ENCODE peak calls at places on chromosomes 13 and 19, in six cellular contexts. N is naive thymus-derived CD8-positive, alpha-beta T cell; B is amygdala; K is SW480; Q is IMR-90; P is stimulated activated naive CD4-positive, alpha-beta T cell. E is an unnamed sample.
A peak's percentile ranks its signal among the peaks of the same experiment; 100 is the strongest.

GRCh38 chr13:64471916-64472315 is 2758.2 kb downstream of the PCDH9 start:
- DNase-seq in N (no peak), B (no peak), K (peak; percentile 29), Q (peak; percentile 60), P (no peak), E (no peak)

GRCh38 chr13:111519041-111519440 is 198.6 kb downstream of the TEX29 start:
- DNase-seq in N (no peak), B (no peak), K (no peak), Q (no peak), P (no peak), E (no peak)

GRCh38 chr13:28574617-28575142 is 79.8 kb upstream of the FLT1 start:
- DNase-seq in N (no peak), B (no peak), K (peak; percentile 93), Q (peak; percentile 100), P (no peak), E (no peak)

GRCh38 chr13:30053904-30054303 is 203.5 kb upstream of the UBL3 start:
- DNase-seq in N (no peak), B (no peak), K (no peak), Q (no peak), P (no peak), E (no peak)

GRCh38 chr13:40438999-40439797 is 227.2 kb downstream of the FOXO1 start:
- DNase-seq in N (peak; percentile 6), B (no peak), K (no peak), Q (no peak), P (peak; percentile 40), E (no peak)

GRCh38 chr19:16036397-16036925 is 39.8 kb upstream of the TPM4 start:
- DNase-seq in N (no peak), B (no peak), K (no peak), Q (no peak), P (no peak), E (no peak)

GRCh38 chr19:41420101-41420880 is 6.9 kb downstream of the B3GNT8 start:
- DNase-seq in N (no peak), B (no peak), K (no peak), Q (no peak), P (no peak), E (no peak)

GRCh38 chr19:5563008-5563431 is 4.7 kb downstream of the TINCR start:
- DNase-seq in N (no peak), B (no peak), K (no peak), Q (no peak), P (no peak), E (no peak)

GRCh38 chr19:35135389-35135909 is 590 bp upstream of the LGI4 start:
- DNase-seq in N (peak; percentile 51), B (peak; percentile 63), K (peak; percentile 62), Q (peak; percentile 55), P (peak; percentile 48), E (no peak)

GRCh38 chr19:45786533-45786894 is 4.2 kb upstream of the DMPK start:
- DNase-seq in N (no peak), B (no peak), K (no peak), Q (no peak), P (no peak), E (no peak)

GRCh38 chr13:59687028-59687427 is 476.7 kb downstream of the DIAPH3 start:
- DNase-seq in N (no peak), B (no peak), K (no peak), Q (no peak), P (no peak), E (no peak)

GRCh38 chr13:20405691-20406090 is 120.0 kb downstream of the CRYL1 start:
- DNase-seq in N (no peak), B (no peak), K (no peak), Q (no peak), P (no peak), E (no peak)

GRCh38 chr19:46880440-46880839 is 19.6 kb downstream of the ARHGAP35 start:
- DNase-seq in N (no peak), B (no peak), K (no peak), Q (peak; percentile 13), P (no peak), E (no peak)

GRCh38 chr13:23443878-23444277 is 10.4 kb upstream of the SACS start:
- DNase-seq in N (no peak), B (no peak), K (no peak), Q (no peak), P (no peak), E (no peak)

GRCh38 chr13:110118106-110118505 is 188.9 kb downstream of the COL4A1 start:
- DNase-seq in N (no peak), B (no peak), K (no peak), Q (no peak), P (no peak), E (no peak)

GRCh38 chr13:112521073-112521685 is 66.8 kb downstream of the TUBGCP3 start:
- DNase-seq in N (no peak), B (no peak), K (no peak), Q (peak; percentile 47), P (no peak), E (no peak)

GRCh38 chr19:29622191-29623070 is 16.3 kb downstream of the POP4 start:
- DNase-seq in N (no peak), B (no peak), K (peak; percentile 12), Q (no peak), P (peak; percentile 31), E (no peak)

GRCh38 chr19:41433171-41433570 is 6.0 kb upstream of the B3GNT8 start:
- DNase-seq in N (no peak), B (no peak), K (no peak), Q (no peak), P (no peak), E (no peak)

GRCh38 chr13:94128430-94128829 is 351.1 kb downstream of the DCT start:
- DNase-seq in N (no peak), B (no peak), K (peak; percentile 23), Q (no peak), P (no peak), E (no peak)

GRCh38 chr19:13100031-13100588 is 2.5 kb downstream of the LYL1 start:
- DNase-seq in N (peak; percentile 43), B (no peak), K (no peak), Q (no peak), P (peak; percentile 70), E (no peak)

GRCh38 chr19:49497047-49497789 is 984 bp downstream of the RPS11 start:
- DNase-seq in N (peak; percentile 76), B (no peak), K (peak; percentile 70), Q (peak; percentile 47), P (peak; percentile 78), E (no peak)

GRCh38 chr13:48210178-48210577 is 22.8 kb upstream of the ITM2B start:
- DNase-seq in N (no peak), B (no peak), K (no peak), Q (peak; percentile 86), P (no peak), E (no peak)

GRCh38 chr19:1134431-1134830 is 30.6 kb downstream of the GPX4 start:
- DNase-seq in N (no peak), B (no peak), K (no peak), Q (no peak), P (no peak), E (no peak)

GRCh38 chr19:18972301-18972831 is 31.3 kb upstream of the HOMER3 start:
- DNase-seq in N (no peak), B (no peak), K (no peak), Q (peak; percentile 31), P (no peak), E (no peak)

GRCh38 chr19:24029941-24030636 is 56.9 kb upstream of the ZNF254 start:
- DNase-seq in N (no peak), B (no peak), K (no peak), Q (no peak), P (no peak), E (no peak)

GRCh38 chr19:20660473-20660872 is 898 bp downstream of the ZNF626 start:
- DNase-seq in N (no peak), B (no peak), K (no peak), Q (no peak), P (no peak), E (no peak)

GRCh38 chr19:33381101-33381500 is 7.6 kb downstream of the CEBPG start:
- DNase-seq in N (no peak), B (no peak), K (no peak), Q (no peak), P (no peak), E (no peak)

GRCh38 chr19:13027557-13027956 is 32.3 kb downstream of the NFIX start:
- DNase-seq in N (no peak), B (no peak), K (no peak), Q (no peak), P (no peak), E (no peak)

GRCh38 chr13:51271008-51271407 is 48.8 kb downstream of the FAM124A start:
- DNase-seq in N (no peak), B (no peak), K (no peak), Q (no peak), P (no peak), E (no peak)

GRCh38 chr19:54938906-54939305 is 8.4 kb downstream of the NLRP7 start:
- DNase-seq in N (no peak), B (no peak), K (no peak), Q (no peak), P (no peak), E (no peak)